ENCODE peak calls at places on chromosomes 2 and 18, in four cellular contexts. D, F, E and B are unnamed samples.

GRCh38 chr2:207240649-207241048 is 74.9 kb upstream of the KLF7 start:
- DNase-seq in D (no peak), F (no peak), E (no peak), B (no peak)

GRCh38 chr2:904243-905024 is 46.2 kb upstream of the SNTG2 start:
- DNase-seq in D (no peak), F (no peak), E (no peak), B (no peak)

GRCh38 chr2:238771193-238771592 is 76.7 kb upstream of the TWIST2 start:
- DNase-seq in D (no peak), F (peak; percentile 31), E (no peak), B (peak; percentile 25)

GRCh38 chr2:192288290-192288689 is 93.6 kb upstream of the TMEFF2 start:
- DNase-seq in D (no peak), F (no peak), E (no peak), B (no peak)

GRCh38 chr2:239383036-239383795 is 17.6 kb downstream of the HDAC4 start:
- DNase-seq in D (no peak), F (no peak), E (no peak), B (no peak)

GRCh38 chr18:21267370-21267769 is 25.3 kb downstream of the GREB1L start:
- DNase-seq in D (no peak), F (no peak), E (no peak), B (no peak)

GRCh38 chr2:239470151-239470900 is 69.5 kb upstream of the HDAC4 start:
- DNase-seq in D (no peak), F (no peak), E (no peak), B (no peak)

GRCh38 chr2:102025016-102025491 is 33.3 kb downstream of the IL1R2 start:
- DNase-seq in D (no peak), F (peak; percentile 99), E (no peak), B (no peak)

GRCh38 chr18:52312321-52312720 is 27.7 kb upstream of the DCC start:
- DNase-seq in D (no peak), F (no peak), E (no peak), B (no peak)

GRCh38 chr2:105647731-105648130 is 97.0 kb upstream of the NCK2 start:
- DNase-seq in D (no peak), F (no peak), E (no peak), B (no peak)

GRCh38 chr2:190804182-190804795 is 76.3 kb upstream of the GLS start:
- DNase-seq in D (no peak), F (peak; percentile 34), E (no peak), B (peak; percentile 4)